ENCODE peak calls at places on chromosomes 13 and 19, in four cellular contexts. One of them, this sample, is unnamed.
A peak's percentile ranks its signal among the peaks of the same experiment; 100 is the strongest.

GRCh38 chr13:109383683-109384082 is 402.7 kb downstream of the IRS2 start:
- DNase-seq in fibroblast of pulmonary artery: peak; percentile 61
- DNase-seq in spleen: no peak
- DNase-seq in CD8-positive, alpha-beta memory T cell: no peak
- DNase-seq in this sample: no peak

GRCh38 chr13:33277351-33277750 is 8.2 kb downstream of the STARD13 start:
- DNase-seq in fibroblast of pulmonary artery: no peak
- DNase-seq in spleen: no peak
- DNase-seq in CD8-positive, alpha-beta memory T cell: no peak
- DNase-seq in this sample: no peak

GRCh38 chr19:18737954-18738351 is 53.2 kb downstream of the COMP start:
- DNase-seq in fibroblast of pulmonary artery: no peak
- DNase-seq in spleen: no peak
- DNase-seq in CD8-positive, alpha-beta memory T cell: no peak
- DNase-seq in this sample: no peak

GRCh38 chr13:32430018-32430747 is 2.3 kb upstream of the N4BP2L1 start:
- DNase-seq in fibroblast of pulmonary artery: no peak
- DNase-seq in spleen: no peak
- DNase-seq in CD8-positive, alpha-beta memory T cell: no peak
- DNase-seq in this sample: no peak

GRCh38 chr19:38649305-38650179 is 2.1 kb downstream of the ACTN4 start:
- DNase-seq in fibroblast of pulmonary artery: no peak
- DNase-seq in spleen: peak; percentile 85
- DNase-seq in CD8-positive, alpha-beta memory T cell: no peak
- DNase-seq in this sample: peak; percentile 41

GRCh38 chr19:46225558-46226004 is 4.0 kb upstream of the IGFL1 start:
- DNase-seq in fibroblast of pulmonary artery: peak; percentile 36
- DNase-seq in spleen: no peak
- DNase-seq in CD8-positive, alpha-beta memory T cell: no peak
- DNase-seq in this sample: peak; percentile 42

GRCh38 chr13:43755844-43756243 is 30.9 kb downstream of the ENOX1 start:
- DNase-seq in fibroblast of pulmonary artery: no peak
- DNase-seq in spleen: no peak
- DNase-seq in CD8-positive, alpha-beta memory T cell: no peak
- DNase-seq in this sample: no peak

GRCh38 chr13:40983269-40983668 is 35.8 kb downstream of the ELF1 start:
- DNase-seq in fibroblast of pulmonary artery: peak; percentile 39
- DNase-seq in spleen: no peak
- DNase-seq in CD8-positive, alpha-beta memory T cell: no peak
- DNase-seq in this sample: peak; percentile 36

GRCh38 chr13:113070855-113071254 is 34.7 kb upstream of the F7 start:
- DNase-seq in fibroblast of pulmonary artery: no peak
- DNase-seq in spleen: no peak
- DNase-seq in CD8-positive, alpha-beta memory T cell: no peak
- DNase-seq in this sample: no peak

GRCh38 chr19:53183146-53183545 is 10.0 kb downstream of the ZNF665 start:
- DNase-seq in fibroblast of pulmonary artery: no peak
- DNase-seq in spleen: no peak
- DNase-seq in CD8-positive, alpha-beta memory T cell: no peak
- DNase-seq in this sample: no peak

DNA sequence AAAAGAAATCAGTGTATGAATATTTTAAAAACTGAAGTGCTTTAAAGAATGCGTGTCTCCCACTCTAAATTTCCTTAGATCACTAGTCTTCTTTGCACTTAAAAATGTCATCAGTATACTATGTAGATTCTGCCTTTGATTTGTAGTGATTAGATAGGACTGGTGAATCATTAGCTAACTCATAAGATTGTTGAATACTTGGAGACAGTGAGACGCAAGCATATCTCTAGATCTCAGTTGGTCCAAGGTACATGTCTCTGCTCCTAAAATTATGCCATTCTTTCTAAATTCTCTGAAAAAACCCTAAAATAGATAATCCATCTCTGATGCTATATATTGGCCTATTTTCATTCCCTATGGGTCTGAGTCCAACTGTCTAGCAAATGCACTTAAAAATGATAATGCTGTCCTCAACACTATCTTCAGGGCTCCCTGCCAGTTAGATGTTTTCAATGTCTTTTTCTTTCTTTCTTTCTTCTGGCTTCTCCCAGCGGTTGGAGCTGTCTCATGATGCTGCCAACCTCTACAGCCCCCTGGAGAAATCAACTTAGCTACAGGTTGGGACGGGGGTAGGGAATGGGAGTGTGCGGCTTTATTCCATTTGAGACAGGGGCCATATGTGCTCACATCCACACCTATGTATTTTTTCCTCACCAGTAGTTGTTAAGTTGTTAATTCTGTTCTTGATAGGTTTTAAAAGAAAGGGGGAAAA is 301.0 kb downstream of the NDFIP2 start:
- DNase-seq in fibroblast of pulmonary artery: no peak
- DNase-seq in spleen: no peak
- DNase-seq in CD8-positive, alpha-beta memory T cell: no peak
- DNase-seq in this sample: peak; percentile 26
- H3K4me3 ChIP-seq in fibroblast of pulmonary artery: no peak overlapping the region
- H3K4me3 ChIP-seq in spleen: no peak overlapping the region
- H3K4me3 ChIP-seq in CD8-positive, alpha-beta memory T cell: no peak overlapping the region
- H3K4me3 ChIP-seq in this sample: no peak overlapping the region

DNA sequence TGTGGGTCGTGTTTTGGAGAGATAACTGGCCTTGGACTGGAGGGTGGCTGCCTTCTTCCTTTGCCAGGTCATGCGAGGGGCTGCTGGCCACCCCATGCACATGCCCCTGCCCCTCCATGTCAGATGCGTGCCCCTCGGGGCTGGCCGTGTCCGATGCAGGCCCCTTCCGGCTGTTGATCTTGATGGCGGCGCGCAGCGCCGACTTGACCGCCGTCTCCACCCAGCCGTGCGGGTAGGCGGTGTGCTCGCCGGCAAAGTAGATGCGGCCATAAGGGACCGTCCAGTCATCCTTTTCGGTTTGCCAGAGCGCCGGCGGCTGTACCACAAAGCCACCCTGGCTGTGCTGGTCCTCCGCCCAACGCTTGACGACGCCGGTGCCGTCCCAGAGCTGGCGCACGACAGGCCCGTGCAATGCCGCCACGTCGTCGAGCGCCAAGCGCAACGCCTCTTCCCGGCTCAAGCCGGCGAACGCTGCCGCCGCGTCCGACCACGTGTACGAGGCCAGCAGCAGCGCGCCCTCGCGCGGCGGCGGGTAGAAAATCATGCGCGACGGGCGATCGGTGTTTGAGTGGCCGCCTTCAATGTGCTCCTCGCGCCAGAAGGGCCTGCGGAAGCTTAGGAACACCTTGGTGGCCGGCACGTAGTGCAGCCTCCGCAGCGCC is 6.9 kb downstream of the IL4I1 start:
- DNase-seq in fibroblast of pulmonary artery: peak; percentile 82
- DNase-seq in spleen: peak; percentile 92
- DNase-seq in CD8-positive, alpha-beta memory T cell: peak; percentile 76
- DNase-seq in this sample: peak; percentile 63
- H3K4me3 ChIP-seq in fibroblast of pulmonary artery: peak overlapping the region; percentile 19
- H3K4me3 ChIP-seq in spleen: peak overlapping the region; percentile 44
- H3K4me3 ChIP-seq in CD8-positive, alpha-beta memory T cell: peak overlapping the region; percentile 59
- H3K4me3 ChIP-seq in this sample: peak overlapping the region; percentile 28

GRCh38 chr13:91579320-91579719 is 180.9 kb downstream of the GPC5 start:
- DNase-seq in fibroblast of pulmonary artery: no peak
- DNase-seq in spleen: no peak
- DNase-seq in CD8-positive, alpha-beta memory T cell: no peak
- DNase-seq in this sample: no peak

GRCh38 chr13:91574756-91575155 is 176.3 kb downstream of the GPC5 start:
- DNase-seq in fibroblast of pulmonary artery: peak; percentile 13
- DNase-seq in spleen: no peak
- DNase-seq in CD8-positive, alpha-beta memory T cell: no peak
- DNase-seq in this sample: peak; percentile 34

GRCh38 chr13:91576590-91576989 is 178.2 kb downstream of the GPC5 start:
- DNase-seq in fibroblast of pulmonary artery: no peak
- DNase-seq in spleen: no peak
- DNase-seq in CD8-positive, alpha-beta memory T cell: no peak
- DNase-seq in this sample: no peak

GRCh38 chr13:91586609-91587008 is 188.2 kb downstream of the GPC5 start:
- DNase-seq in fibroblast of pulmonary artery: no peak
- DNase-seq in spleen: no peak
- DNase-seq in CD8-positive, alpha-beta memory T cell: no peak
- DNase-seq in this sample: no peak

DNA sequence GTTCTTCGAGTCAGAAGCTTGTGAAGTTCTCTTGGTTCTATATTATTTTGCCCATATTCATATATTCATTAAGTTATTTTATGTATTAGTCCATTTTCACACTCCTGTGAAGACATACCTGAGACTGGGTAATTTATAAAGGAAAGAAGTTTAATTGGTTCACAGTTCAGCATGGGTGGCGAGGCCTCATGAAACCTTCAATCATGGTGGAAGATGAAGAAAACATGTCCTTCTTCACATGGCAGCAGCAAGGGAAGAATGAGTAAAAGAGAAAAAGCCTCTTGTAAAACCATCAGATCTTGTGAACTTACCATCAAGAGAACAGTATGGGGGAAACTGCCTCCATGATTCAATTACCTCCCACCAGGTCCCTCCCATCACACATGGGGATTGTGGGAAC is 182.3 kb downstream of the GPC5 start:
- DNase-seq in fibroblast of pulmonary artery: no peak
- DNase-seq in spleen: no peak
- DNase-seq in CD8-positive, alpha-beta memory T cell: no peak
- DNase-seq in this sample: no peak
- H3K4me3 ChIP-seq in fibroblast of pulmonary artery: no peak overlapping the region
- H3K4me3 ChIP-seq in spleen: no peak overlapping the region
- H3K4me3 ChIP-seq in CD8-positive, alpha-beta memory T cell: no peak overlapping the region
- H3K4me3 ChIP-seq in this sample: no peak overlapping the region

DNA sequence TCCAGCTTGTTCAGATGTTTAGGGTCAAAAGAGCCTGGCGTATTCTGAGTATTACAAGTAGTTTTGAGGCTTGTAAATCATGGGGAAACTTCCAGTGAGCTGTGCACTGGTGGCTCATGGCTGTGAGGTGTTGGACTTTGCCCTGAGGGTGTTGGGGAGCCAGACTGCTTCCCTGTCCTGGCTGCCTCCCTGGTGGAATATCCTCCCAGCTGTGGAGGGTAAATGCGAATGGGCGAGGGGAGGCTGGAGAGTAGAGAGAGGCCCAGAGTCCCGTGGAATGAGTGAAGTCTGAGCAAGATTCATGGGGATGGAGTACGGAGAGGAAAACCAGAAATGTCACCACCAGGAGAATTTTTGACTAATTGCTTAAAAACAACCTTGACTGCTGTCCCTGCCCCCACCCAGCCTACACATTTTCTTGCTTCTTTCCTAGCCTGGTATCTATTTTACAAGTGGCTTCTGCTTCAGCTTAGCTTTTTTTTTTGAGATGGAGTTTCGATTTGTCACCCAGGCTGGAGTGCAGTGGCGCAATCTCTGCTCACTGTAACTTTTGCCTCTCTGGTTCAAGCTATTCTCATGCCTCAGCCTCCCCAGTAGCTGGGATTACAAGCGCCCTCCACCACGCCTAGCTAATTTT is 3.7 kb downstream of the SNRPA start:
- DNase-seq in fibroblast of pulmonary artery: no peak
- DNase-seq in spleen: no peak
- DNase-seq in CD8-positive, alpha-beta memory T cell: no peak
- DNase-seq in this sample: no peak
- H3K4me3 ChIP-seq in fibroblast of pulmonary artery: no peak overlapping the region
- H3K4me3 ChIP-seq in spleen: peak overlapping the region; percentile 14
- H3K4me3 ChIP-seq in CD8-positive, alpha-beta memory T cell: peak overlapping the region; percentile 53
- H3K4me3 ChIP-seq in this sample: peak overlapping the region; percentile 6

This sample was measured in fibroblast of the aortic adventitia.